ENCODE peak calls at places on chromosome 1, in nine cellular contexts. M is CD8-positive, alpha-beta memory T cell; K is NCI-H2081; V is stimulated activated effector memory CD8-positive, alpha-beta T cell treated with anti-CD3 and anti-CD28 coated beads, Interleukin-12 subunit alpha, Interleukin-12 subunit beta, amount 100 ng/mL, for 72 hours; E is stimulated activated CD8-positive, alpha-beta memory T cell treated with anti-CD3 and anti-CD28 coated beads, Interleukin-7, amount 100 ng/mL, for 24 hours; X is HS-5; F is nucleus accumbens; P is COR-L47; I is stimulated activated CD4-positive, alpha-beta T cell treated with anti-CD3 and anti-CD28 coated beads, TNF-alpha, amount 100 ng/mL, for 1 hour. D is an unnamed sample.

GRCh38 chr1:154941332-154941995 is 4.9 kb upstream of the PMVK start:
- DNase-seq in M (no peak), K (no peak), V (peak), E (no peak), X (no peak), F (peak), P (no peak), I (no peak), D (no peak)

GRCh38 chr1:29425656-29426055 is 189.3 kb downstream of the PTPRU start:
- DNase-seq in M (no peak), K (no peak), V (no peak), E (no peak), X (no peak), F (no peak), P (no peak), I (no peak), D (no peak)

GRCh38 chr1:44447051-44447806 is 42.2 kb downstream of the RNF220 start:
- DNase-seq in M (no peak), K (no peak), V (no peak), E (no peak), X (no peak), F (no peak), P (no peak), I (no peak), D (no peak)

GRCh38 chr1:109931189-109931672 is 20.6 kb downstream of the CSF1 start:
- DNase-seq in M (no peak), K (no peak), V (no peak), E (no peak), X (no peak), F (peak), P (no peak), I (no peak), D (peak)

GRCh38 chr1:208455821-208456220 is 211.6 kb upstream of the PLXNA2 start:
- DNase-seq in M (no peak), K (no peak), V (no peak), E (no peak), X (no peak), F (no peak), P (no peak), I (no peak), D (no peak)

GRCh38 chr1:168135982-168136708 is 585 bp downstream of the GPR161 start:
- DNase-seq in M (no peak), K (no peak), V (peak), E (no peak), X (no peak), F (no peak), P (peak), I (no peak), D (peak)

GRCh38 chr1:1946540-1946939 is 27.5 kb upstream of the TMEM52 start:
- DNase-seq in M (no peak), K (no peak), V (no peak), E (no peak), X (no peak), F (no peak), P (no peak), I (no peak), D (no peak)

GRCh38 chr1:56584910-56585528 is 5.7 kb upstream of the PLPP3 start:
- DNase-seq in M (no peak), K (peak), V (no peak), E (no peak), X (peak), F (no peak), P (peak), I (no peak), D (peak)

GRCh38 chr1:201556841-201557571 is 18.1 kb downstream of the NAV1 start:
- DNase-seq in M (no peak), K (no peak), V (no peak), E (no peak), X (no peak), F (no peak), P (no peak), I (no peak), D (no peak)

GRCh38 chr1:109877320-109877771 is 33.3 kb upstream of the CSF1 start:
- DNase-seq in M (no peak), K (no peak), V (no peak), E (no peak), X (peak), F (peak), P (no peak), I (no peak), D (peak)

GRCh38 chr1:23169727-23170335 is 1.2 kb upstream of the LUZP1 start:
- DNase-seq in M (no peak), K (no peak), V (no peak), E (no peak), X (no peak), F (peak), P (no peak), I (no peak), D (no peak)

GRCh38 chr1:212089560-212090163 is 54.1 kb downstream of the DTL start:
- DNase-seq in M (no peak), K (no peak), V (no peak), E (no peak), X (no peak), F (no peak), P (no peak), I (no peak), D (no peak)

GRCh38 chr1:157098519-157098918 is 1.1 kb downstream of the ETV3L start:
- DNase-seq in M (no peak), K (no peak), V (no peak), E (no peak), X (no peak), F (no peak), P (no peak), I (no peak), D (no peak)

GRCh38 chr1:30759718-30760281 is 2.2 kb upstream of the LAPTM5 start:
- DNase-seq in M (peak), K (no peak), V (no peak), E (no peak), X (no peak), F (no peak), P (no peak), I (no peak), D (no peak)

GRCh38 chr1:42735477-42736105 is 4.4 kb downstream of the CLDN19 start:
- DNase-seq in M (no peak), K (no peak), V (no peak), E (no peak), X (no peak), F (no peak), P (no peak), I (no peak), D (no peak)

D was measured in Calu3.